ENCODE peak calls at places on chromosomes 3 and 15, in four cellular contexts. One of them, this sample, is unnamed.

GRCh38 chr3:116192464-116192863 is 252.8 kb downstream of the LSAMP start:
- DNase-seq in endothelial cell: no peak
- DNase-seq in NCI-H345: no peak
- DNase-seq in activated CD4-positive, alpha-beta T cell treated with anti-CD3 and anti-CD28 coated beads, Interleukin-2, amount 50 U/mL, for 4 hours: no peak
- DNase-seq in this sample: no peak

GRCh38 chr15:76185716-76186115 is 125.6 kb downstream of the ETFA start:
- DNase-seq in endothelial cell: peak
- DNase-seq in NCI-H345: peak
- DNase-seq in activated CD4-positive, alpha-beta T cell treated with anti-CD3 and anti-CD28 coated beads, Interleukin-2, amount 50 U/mL, for 4 hours: no peak
- DNase-seq in this sample: peak

GRCh38 chr15:43488790-43489585 is 4.0 kb downstream of the TP53BP1 start:
- DNase-seq in endothelial cell: no peak
- DNase-seq in NCI-H345: peak
- DNase-seq in activated CD4-positive, alpha-beta T cell treated with anti-CD3 and anti-CD28 coated beads, Interleukin-2, amount 50 U/mL, for 4 hours: no peak
- DNase-seq in this sample: peak

GRCh38 chr3:142498397-142499180 is 50.8 kb upstream of the XRN1 start:
- DNase-seq in endothelial cell: no peak
- DNase-seq in NCI-H345: no peak
- DNase-seq in activated CD4-positive, alpha-beta T cell treated with anti-CD3 and anti-CD28 coated beads, Interleukin-2, amount 50 U/mL, for 4 hours: no peak
- DNase-seq in this sample: no peak

GRCh38 chr3:29637093-29637492 is 356.2 kb downstream of the RBMS3 start:
- DNase-seq in endothelial cell: no peak
- DNase-seq in NCI-H345: no peak
- DNase-seq in activated CD4-positive, alpha-beta T cell treated with anti-CD3 and anti-CD28 coated beads, Interleukin-2, amount 50 U/mL, for 4 hours: no peak
- DNase-seq in this sample: no peak

GRCh38 chr15:90838066-90838465 is 30.3 kb upstream of the FURIN start:
- DNase-seq in endothelial cell: no peak
- DNase-seq in NCI-H345: no peak
- DNase-seq in activated CD4-positive, alpha-beta T cell treated with anti-CD3 and anti-CD28 coated beads, Interleukin-2, amount 50 U/mL, for 4 hours: peak
- DNase-seq in this sample: no peak

GRCh38 chr3:75249005-75249404 is 415.1 kb upstream of the FRG2C start:
- DNase-seq in endothelial cell: no peak
- DNase-seq in NCI-H345: no peak
- DNase-seq in activated CD4-positive, alpha-beta T cell treated with anti-CD3 and anti-CD28 coated beads, Interleukin-2, amount 50 U/mL, for 4 hours: no peak
- DNase-seq in this sample: no peak

GRCh38 chr3:33993631-33994030 is 195.2 kb downstream of the PDCD6IP start:
- DNase-seq in endothelial cell: no peak
- DNase-seq in NCI-H345: no peak
- DNase-seq in activated CD4-positive, alpha-beta T cell treated with anti-CD3 and anti-CD28 coated beads, Interleukin-2, amount 50 U/mL, for 4 hours: no peak
- DNase-seq in this sample: no peak

GRCh38 chr15:38685686-38686339 is 121.2 kb upstream of the RASGRP1 start:
- DNase-seq in endothelial cell: no peak
- DNase-seq in NCI-H345: no peak
- DNase-seq in activated CD4-positive, alpha-beta T cell treated with anti-CD3 and anti-CD28 coated beads, Interleukin-2, amount 50 U/mL, for 4 hours: no peak
- DNase-seq in this sample: no peak

GRCh38 chr15:98823012-98823458 is 174.7 kb downstream of the IGF1R start:
- DNase-seq in endothelial cell: no peak
- DNase-seq in NCI-H345: no peak
- DNase-seq in activated CD4-positive, alpha-beta T cell treated with anti-CD3 and anti-CD28 coated beads, Interleukin-2, amount 50 U/mL, for 4 hours: no peak
- DNase-seq in this sample: no peak

GRCh38 chr3:51718547-51719412 is 11.9 kb downstream of the GRM2 start:
- DNase-seq in endothelial cell: peak
- DNase-seq in NCI-H345: peak
- DNase-seq in activated CD4-positive, alpha-beta T cell treated with anti-CD3 and anti-CD28 coated beads, Interleukin-2, amount 50 U/mL, for 4 hours: no peak
- DNase-seq in this sample: peak

GRCh38 chr3:44984335-44984734 is 8.3 kb downstream of the EXOSC7 start:
- DNase-seq in endothelial cell: no peak
- DNase-seq in NCI-H345: no peak
- DNase-seq in activated CD4-positive, alpha-beta T cell treated with anti-CD3 and anti-CD28 coated beads, Interleukin-2, amount 50 U/mL, for 4 hours: no peak
- DNase-seq in this sample: no peak

GRCh38 chr15:63899193-63899592 is 65.4 kb upstream of the HERC1 start:
- DNase-seq in endothelial cell: no peak
- DNase-seq in NCI-H345: no peak
- DNase-seq in activated CD4-positive, alpha-beta T cell treated with anti-CD3 and anti-CD28 coated beads, Interleukin-2, amount 50 U/mL, for 4 hours: no peak
- DNase-seq in this sample: no peak

GRCh38 chr3:178385280-178385952 is 150.8 kb upstream of the KCNMB2 start:
- DNase-seq in endothelial cell: peak
- DNase-seq in NCI-H345: peak
- DNase-seq in activated CD4-positive, alpha-beta T cell treated with anti-CD3 and anti-CD28 coated beads, Interleukin-2, amount 50 U/mL, for 4 hours: peak
- DNase-seq in this sample: peak

GRCh38 chr3:63351159-63352007 is 73.3 kb downstream of the SYNPR start:
- DNase-seq in endothelial cell: peak
- DNase-seq in NCI-H345: peak
- DNase-seq in activated CD4-positive, alpha-beta T cell treated with anti-CD3 and anti-CD28 coated beads, Interleukin-2, amount 50 U/mL, for 4 hours: no peak
- DNase-seq in this sample: peak

GRCh38 chr3:50050361-50050760 is 38.4 kb upstream of the RBM5 start:
- DNase-seq in endothelial cell: no peak
- DNase-seq in NCI-H345: no peak
- DNase-seq in activated CD4-positive, alpha-beta T cell treated with anti-CD3 and anti-CD28 coated beads, Interleukin-2, amount 50 U/mL, for 4 hours: no peak
- DNase-seq in this sample: peak

GRCh38 chr15:100765458-100766224 is 114.0 kb upstream of the ALDH1A3 start:
- DNase-seq in endothelial cell: no peak
- DNase-seq in NCI-H345: no peak
- DNase-seq in activated CD4-positive, alpha-beta T cell treated with anti-CD3 and anti-CD28 coated beads, Interleukin-2, amount 50 U/mL, for 4 hours: no peak
- DNase-seq in this sample: no peak

GRCh38 chr3:14377838-14378169 is 24.6 kb upstream of the SLC6A6 start:
- DNase-seq in endothelial cell: no peak
- DNase-seq in NCI-H345: no peak
- DNase-seq in activated CD4-positive, alpha-beta T cell treated with anti-CD3 and anti-CD28 coated beads, Interleukin-2, amount 50 U/mL, for 4 hours: no peak
- DNase-seq in this sample: no peak

GRCh38 chr3:128805771-128806170 is 73.6 kb upstream of the ACAD9 start:
- DNase-seq in endothelial cell: no peak
- DNase-seq in NCI-H345: no peak
- DNase-seq in activated CD4-positive, alpha-beta T cell treated with anti-CD3 and anti-CD28 coated beads, Interleukin-2, amount 50 U/mL, for 4 hours: no peak
- DNase-seq in this sample: no peak

This sample was measured in NCI-H146.